ENCODE peak calls at places on chromosomes 3 and 15, in six cellular contexts. U is AG09319; O is foreskin melanocyte; D is H9; C is stimulated activated CD8-positive, alpha-beta memory T cell treated with anti-CD3 and anti-CD28 coated beads, Interleukin-12 subunit alpha, Interleukin-12 subunit beta, amount 100 ng/mL, for 4 hours; E is C1 segment of cervical spinal cord. Y is an unnamed sample.

GRCh38 chr15:85615930-85616329 is 178.8 kb downstream of the KLHL25 start:
- DNase-seq in U (no peak), O (no peak), D (peak; percentile 43), C (no peak), E (no peak), Y (peak; percentile 18)

GRCh38 chr3:16866447-16867025 is 18.2 kb upstream of the PLCL2 start:
- DNase-seq in U (no peak), O (peak; percentile 85), D (no peak), C (no peak), E (no peak), Y (no peak)

GRCh38 chr3:185758912-185759311 is 65.9 kb downstream of the IGF2BP2 start:
- DNase-seq in U (no peak), O (no peak), D (no peak), C (no peak), E (no peak), Y (no peak)

GRCh38 chr3:197516517-197516889 is 39.3 kb downstream of the BDH1 start:
- DNase-seq in U (peak; percentile 23), O (no peak), D (no peak), C (no peak), E (no peak), Y (peak; percentile 62)

GRCh38 chr15:80699981-80700380 is 4.9 kb downstream of the ABHD17C start:
- DNase-seq in U (no peak), O (no peak), D (no peak), C (no peak), E (no peak), Y (no peak)

GRCh38 chr3:184941408-184941807 is 129.4 kb downstream of the VPS8 start:
- DNase-seq in U (no peak), O (no peak), D (no peak), C (no peak), E (no peak), Y (no peak)

GRCh38 chr15:40792394-40792793 is 14.5 kb upstream of the ZFYVE19 start:
- DNase-seq in U (no peak), O (no peak), D (no peak), C (no peak), E (no peak), Y (no peak)

GRCh38 chr3:9810846-9811245 is 784 bp downstream of the TTLL3 start:
- DNase-seq in U (no peak), O (no peak), D (no peak), C (no peak), E (peak; percentile 4), Y (no peak)

GRCh38 chr3:58998476-58999117 is 51.2 kb downstream of the CFAP20DC start:
- DNase-seq in U (peak; percentile 74), O (peak; percentile 68), D (no peak), C (no peak), E (no peak), Y (no peak)

GRCh38 chr15:28912422-28912821 is 26.6 kb downstream of the APBA2 start:
- DNase-seq in U (no peak), O (no peak), D (no peak), C (no peak), E (no peak), Y (no peak)

GRCh38 chr15:75723847-75724660 is 11.4 kb upstream of the CSPG4 start:
- DNase-seq in U (peak; percentile 87), O (peak; percentile 66), D (no peak), C (no peak), E (peak; percentile 20), Y (peak; percentile 31)

GRCh38 chr15:46636220-46636619 is 1001.4 kb downstream of the SQOR start:
- DNase-seq in U (no peak), O (peak; percentile 24), D (no peak), C (no peak), E (no peak), Y (no peak)

GRCh38 chr15:59590027-59590426 is 21.6 kb upstream of the GCNT3 start:
- DNase-seq in U (no peak), O (no peak), D (no peak), C (no peak), E (no peak), Y (no peak)

GRCh38 chr3:88408097-88408496 is 258.3 kb downstream of the C3orf38 start:
- DNase-seq in U (no peak), O (no peak), D (no peak), C (no peak), E (no peak), Y (no peak)

GRCh38 chr15:73937313-73937695 is 11.0 kb downstream of the LOXL1 start:
- DNase-seq in U (no peak), O (no peak), D (no peak), C (no peak), E (no peak), Y (no peak)

Y was measured in CD4-positive, alpha-beta memory T cell.